ENCODE peak calls at places on chromosomes 13 and 19, in nine cellular contexts. B, T, J, G, S, H, O, Y and C are unnamed samples.

GRCh38 chr13:31372454-31372853 is 172.7 kb downstream of the B3GLCT start:
- DNase-seq in B (no peak), T (no peak), J (no peak), G (no peak), S (no peak), H (no peak), O (no peak), Y (no peak), C (no peak)

GRCh38 chr13:36131215-36131930 is at the start of gene DCLK1:
- DNase-seq in B (peak), T (peak), J (no peak), G (peak), S (no peak), H (peak), O (no peak), Y (peak), C (no peak)

GRCh38 chr13:101736551-101736950 is 284.1 kb downstream of the ITGBL1 start:
- DNase-seq in B (no peak), T (no peak), J (no peak), G (no peak), S (no peak), H (no peak), O (no peak), Y (no peak), C (no peak)

GRCh38 chr13:35157143-35157755 is 215.2 kb downstream of the NBEA start:
- DNase-seq in B (peak), T (no peak), J (no peak), G (no peak), S (no peak), H (peak), O (no peak), Y (no peak), C (no peak)

GRCh38 chr19:33686687-33687541 is 65.2 kb downstream of the CHST8 start:
- DNase-seq in B (no peak), T (no peak), J (no peak), G (peak), S (no peak), H (no peak), O (no peak), Y (peak), C (peak)

GRCh38 chr19:38852231-38853044 is 2.7 kb upstream of the HNRNPL start:
- DNase-seq in B (no peak), T (peak), J (peak), G (peak), S (peak), H (peak), O (no peak), Y (peak), C (peak)

GRCh38 chr19:43633520-43633919 is 6.1 kb downstream of the CADM4 start:
- DNase-seq in B (no peak), T (no peak), J (no peak), G (no peak), S (no peak), H (no peak), O (no peak), Y (no peak), C (no peak)

GRCh38 chr13:41588899-41589298 is 131.5 kb downstream of the RGCC start:
- DNase-seq in B (no peak), T (no peak), J (no peak), G (no peak), S (no peak), H (peak), O (peak), Y (no peak), C (no peak)

GRCh38 chr19:55590621-55591020 is 8.7 kb downstream of the FIZ1 start:
- DNase-seq in B (no peak), T (no peak), J (no peak), G (no peak), S (no peak), H (peak), O (no peak), Y (no peak), C (no peak)

GRCh38 chr13:78913656-78914055 is 254.7 kb upstream of the OBI1 start:
- DNase-seq in B (no peak), T (no peak), J (no peak), G (no peak), S (no peak), H (no peak), O (no peak), Y (no peak), C (no peak)

GRCh38 chr13:106151056-106151699 is 384.3 kb downstream of the EFNB2 start:
- DNase-seq in B (no peak), T (no peak), J (no peak), G (no peak), S (no peak), H (no peak), O (peak), Y (no peak), C (no peak)

GRCh38 chr13:28100149-28101121 is at the start of gene FLT3:
- DNase-seq in B (peak), T (peak), J (no peak), G (peak), S (no peak), H (peak), O (no peak), Y (no peak), C (no peak)

GRCh38 chr19:50695251-50696064 is 24.1 kb downstream of the SHANK1 start:
- DNase-seq in B (peak), T (no peak), J (no peak), G (no peak), S (no peak), H (peak), O (no peak), Y (no peak), C (no peak)

GRCh38 chr13:37392389-37392788 is 206.2 kb downstream of the POSTN start:
- DNase-seq in B (no peak), T (no peak), J (no peak), G (no peak), S (no peak), H (no peak), O (no peak), Y (no peak), C (no peak)

GRCh38 chr13:55160911-55161310 is 1979.8 kb upstream of the PRR20A start:
- DNase-seq in B (no peak), T (no peak), J (no peak), G (no peak), S (no peak), H (no peak), O (no peak), Y (no peak), C (no peak)

GRCh38 chr19:12841094-12841493 is 2.8 kb downstream of the MAST1 start:
- DNase-seq in B (peak), T (no peak), J (no peak), G (no peak), S (no peak), H (no peak), O (no peak), Y (no peak), C (no peak)

GRCh38 chr19:9847087-9847671 is 12.1 kb downstream of the PIN1 start:
- DNase-seq in B (peak), T (peak), J (peak), G (no peak), S (no peak), H (peak), O (peak), Y (peak), C (peak)

GRCh38 chr19:7013678-7014077 is 7.6 kb downstream of the MBD3L2B start:
- DNase-seq in B (no peak), T (no peak), J (no peak), G (no peak), S (no peak), H (no peak), O (no peak), Y (no peak), C (no peak)

GRCh38 chr19:10602330-10603083 is 15.4 kb upstream of the AP1M2 start:
- DNase-seq in B (peak), T (peak), J (peak), G (peak), S (peak), H (peak), O (no peak), Y (peak), C (peak)

GRCh38 chr19:41426952-41427646 is at the start of gene B3GNT8:
- DNase-seq in B (peak), T (peak), J (peak), G (peak), S (peak), H (peak), O (no peak), Y (peak), C (no peak)

GRCh38 chr19:12180377-12180776 is 17.5 kb downstream of the ZNF136 start:
- DNase-seq in B (no peak), T (no peak), J (no peak), G (no peak), S (no peak), H (no peak), O (no peak), Y (no peak), C (no peak)

GRCh38 chr13:90015565-90016507 is 1331.7 kb upstream of the MIR17HG start:
- DNase-seq in B (no peak), T (no peak), J (no peak), G (no peak), S (no peak), H (no peak), O (no peak), Y (no peak), C (no peak)

GRCh38 chr19:29724102-29724641 is 9.1 kb upstream of the C19orf12 start:
- DNase-seq in B (peak), T (no peak), J (no peak), G (no peak), S (no peak), H (peak), O (no peak), Y (no peak), C (no peak)
- TF ChIP-seq CTCF in B (no peak), T (no peak), J (no peak), G (no peak), S (no peak), H (peak), O (no peak), Y (no peak), C (no peak)

DNA sequence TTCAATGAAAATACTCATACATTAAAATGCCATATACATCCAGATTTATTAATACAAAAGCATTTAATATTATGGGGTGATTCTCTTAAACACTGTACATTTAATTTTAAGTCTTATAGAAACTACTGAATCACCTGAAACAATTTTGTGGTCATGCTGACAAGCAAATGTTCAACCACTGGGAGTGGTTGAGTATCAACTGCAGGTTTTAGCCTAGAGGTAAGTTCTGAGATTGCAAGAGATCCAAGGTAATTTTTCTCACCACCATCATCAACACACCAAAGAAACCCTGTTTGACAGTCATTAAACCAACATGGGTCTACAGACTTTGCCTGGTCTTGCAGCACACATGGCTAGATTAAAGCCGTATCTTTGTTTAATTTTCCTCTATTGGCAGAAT is 196.3 kb downstream of the LHFPL6 start:
- DNase-seq in B (no peak), T (no peak), J (no peak), G (no peak), S (no peak), H (no peak), O (no peak), Y (no peak), C (no peak)
- TF ChIP-seq CTCF in B (no peak), T (no peak), J (no peak), G (no peak), S (no peak), H (no peak), O (no peak), Y (no peak), C (no peak)

DNA sequence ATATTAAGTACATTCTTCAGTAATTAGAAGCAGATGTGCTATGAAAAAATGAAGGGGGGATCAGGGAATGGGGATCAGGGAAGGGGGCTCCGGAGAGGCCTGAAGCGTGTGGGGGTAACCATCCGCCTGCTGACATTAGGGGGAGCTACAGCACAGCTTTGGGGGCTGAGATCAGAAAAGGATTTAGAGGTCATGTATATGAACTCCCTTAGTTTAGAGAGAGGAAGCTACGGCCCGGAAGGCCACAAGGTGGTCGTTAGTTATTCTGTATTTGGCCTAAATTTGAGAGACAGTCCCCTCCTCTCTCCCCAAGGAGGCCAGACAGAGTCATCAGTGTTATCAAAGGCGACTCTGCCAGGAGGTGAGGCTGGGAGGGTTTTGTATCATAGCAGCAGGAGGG is 99.0 kb downstream of the TM9SF2 start:
- DNase-seq in B (peak), T (no peak), J (no peak), G (no peak), S (no peak), H (peak), O (no peak), Y (no peak), C (no peak)
- TF ChIP-seq CTCF in B (peak), T (no peak), J (no peak), G (no peak), S (no peak), H (peak), O (no peak), Y (no peak), C (no peak)

DNA sequence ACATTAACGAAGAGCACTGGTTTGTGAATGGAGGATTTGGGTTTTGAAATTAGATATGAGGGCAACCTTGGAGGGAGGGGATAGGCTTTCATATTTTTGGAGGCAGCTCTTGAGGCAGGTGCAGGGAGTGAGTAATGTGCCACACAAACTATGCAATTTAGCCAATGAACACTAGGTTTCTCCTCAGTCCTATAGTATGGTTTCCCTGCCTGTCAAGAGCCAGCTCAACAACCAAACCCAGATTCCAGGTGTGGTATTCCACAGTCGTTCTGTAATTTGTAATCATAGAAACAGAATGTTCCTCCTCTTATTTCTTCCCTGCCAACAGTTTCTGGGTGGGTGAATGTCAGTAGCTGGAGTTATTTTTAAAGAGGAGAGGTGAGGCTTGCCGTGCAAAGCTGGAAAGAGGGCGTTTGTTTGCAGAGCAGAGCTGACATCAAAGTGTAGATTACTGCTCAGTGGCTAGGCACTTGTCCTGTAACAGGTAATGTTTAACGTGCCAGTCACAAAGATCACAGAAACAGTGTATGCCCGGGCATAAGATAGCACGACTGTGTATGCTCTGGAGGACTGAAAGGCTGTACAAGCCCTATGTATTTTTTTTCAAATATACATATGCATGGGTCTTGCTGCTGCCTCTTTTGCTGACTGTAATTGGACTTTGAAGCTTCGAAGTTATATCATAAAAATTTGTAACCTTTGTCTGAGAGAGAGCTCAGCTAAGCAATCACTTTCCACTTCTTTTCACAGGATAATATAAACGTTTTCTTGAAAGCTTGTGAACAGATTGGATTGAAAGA is 124.3 kb downstream of the LMO7 start:
- DNase-seq in B (no peak), T (peak), J (peak), G (no peak), S (no peak), H (no peak), O (no peak), Y (no peak), C (no peak)
- TF ChIP-seq CTCF in B (no peak), T (no peak), J (peak), G (peak), S (no peak), H (peak), O (no peak), Y (no peak), C (no peak)

GRCh38 chr13:50916701-50917184 is 7.2 kb downstream of the RNASEH2B start:
- DNase-seq in B (no peak), T (no peak), J (no peak), G (no peak), S (no peak), H (peak), O (no peak), Y (peak), C (no peak)

GRCh38 chr13:50914301-50914700 is 4.7 kb downstream of the RNASEH2B start:
- DNase-seq in B (no peak), T (no peak), J (no peak), G (no peak), S (no peak), H (no peak), O (no peak), Y (no peak), C (no peak)

GRCh38 chr13:50917572-50917971 is 8.0 kb downstream of the RNASEH2B start:
- DNase-seq in B (no peak), T (no peak), J (no peak), G (no peak), S (no peak), H (no peak), O (no peak), Y (no peak), C (no peak)

GRCh38 chr13:50914848-50915247 is 5.3 kb downstream of the RNASEH2B start:
- DNase-seq in B (no peak), T (no peak), J (no peak), G (no peak), S (no peak), H (no peak), O (no peak), Y (no peak), C (no peak)

GRCh38 chr13:50915562-50915961 is 6.0 kb downstream of the RNASEH2B start:
- DNase-seq in B (no peak), T (no peak), J (peak), G (no peak), S (no peak), H (no peak), O (no peak), Y (no peak), C (no peak)
- TF ChIP-seq CTCF in B (no peak), T (no peak), J (peak), G (no peak), S (no peak), H (no peak), O (no peak), Y (no peak), C (no peak)

GRCh38 chr13:99610702-99611289 is 109.5 kb downstream of the TM9SF2 start:
- DNase-seq in B (no peak), T (no peak), J (no peak), G (no peak), S (no peak), H (peak), O (no peak), Y (no peak), C (no peak)
- TF ChIP-seq CTCF in B (no peak), T (no peak), J (no peak), G (no peak), S (no peak), H (peak), O (peak), Y (no peak), C (no peak)

GRCh38 chr19:4032436-4032835 is 24.9 kb downstream of the PIAS4 start:
- DNase-seq in B (no peak), T (no peak), J (no peak), G (no peak), S (no peak), H (peak), O (no peak), Y (no peak), C (no peak)

GRCh38 chr19:4033028-4033956 is 25.8 kb downstream of the PIAS4 start:
- DNase-seq in B (no peak), T (no peak), J (no peak), G (no peak), S (no peak), H (no peak), O (no peak), Y (no peak), C (no peak)

GRCh38 chr19:4035018-4035566 is 27.6 kb downstream of the PIAS4 start:
- DNase-seq in B (no peak), T (no peak), J (no peak), G (no peak), S (no peak), H (no peak), O (no peak), Y (no peak), C (no peak)

GRCh38 chr19:4035582-4035981 is 28.0 kb downstream of the PIAS4 start:
- DNase-seq in B (no peak), T (no peak), J (no peak), G (no peak), S (no peak), H (no peak), O (no peak), Y (no peak), C (no peak)

GRCh38 chr19:4034048-4035017 is 26.8 kb downstream of the PIAS4 start:
- DNase-seq in B (no peak), T (no peak), J (no peak), G (no peak), S (no peak), H (no peak), O (no peak), Y (no peak), C (no peak)
- TF ChIP-seq CTCF in B (no peak), T (no peak), J (no peak), G (no peak), S (no peak), H (no peak), O (no peak), Y (no peak), C (no peak)